ENCODE peak calls at places on chromosome 12, in seven cellular contexts. X is Karpas-422; Y is IMR-90; Q is HCT116; C is heart left ventricle; S is H1; W is effector memory CD4-positive, alpha-beta T cell. H is an unnamed sample. For H3K4me1, the result is how much of the 10 kb centered on the place peaks cover.

GRCh38 chr12:65962921-65963883 is 138.9 kb downstream of the HMGA2 start:
- DNase-seq in X (peak), Y (no peak), Q (peak), C (no peak), S (no peak), W (no peak), H (peak)

GRCh38 chr12:124508323-124509096 is 58.9 kb downstream of the NCOR2 start:
- DNase-seq in X (no peak), Y (peak), Q (no peak), C (no peak), S (no peak), W (no peak), H (no peak)

GRCh38 chr12:95942106-95942531 is 295 bp downstream of the CCDC38 start:
- DNase-seq in X (peak), Y (no peak), Q (no peak), C (no peak), S (no peak), W (no peak), H (no peak)

GRCh38 chr12:1429980-1430379 is 164.4 kb downstream of the FBXL14 start:
- DNase-seq in X (no peak), Y (peak), Q (no peak), C (no peak), S (no peak), W (no peak), H (no peak)

GRCh38 chr12:10406725-10407124 is 2.8 kb downstream of the KLRC4 start:
- DNase-seq in X (no peak), Y (no peak), Q (no peak), C (peak), S (no peak), W (no peak), H (no peak)

GRCh38 chr12:12714276-12715001 is 2.7 kb upstream of the CDKN1B start:
- DNase-seq in X (peak), Y (peak), Q (no peak), C (no peak), S (no peak), W (peak), H (peak)

GRCh38 chr12:8844665-8845064 is 22.2 kb downstream of the A2ML1 start:
- DNase-seq in X (no peak), Y (peak), Q (no peak), C (peak), S (no peak), W (no peak), H (no peak)

GRCh38 chr12:125143491-125143890 is 78.3 kb downstream of the AACS start:
- DNase-seq in X (no peak), Y (peak), Q (no peak), C (peak), S (no peak), W (no peak), H (no peak)

GRCh38 chr12:78964521-78964920 is 99.9 kb downstream of the SYT1 start:
- DNase-seq in X (no peak), Y (no peak), Q (no peak), C (no peak), S (no peak), W (no peak), H (no peak)

GRCh38 chr12:19884081-19884480 is 444.8 kb downstream of the AEBP2 start:
- DNase-seq in X (no peak), Y (no peak), Q (no peak), C (no peak), S (no peak), W (no peak), H (no peak)

GRCh38 chr12:66803972-66804371 is 125.1 kb upstream of the GRIP1 start:
- DNase-seq in X (no peak), Y (no peak), Q (no peak), C (no peak), S (no peak), W (no peak), H (no peak)

GRCh38 chr12:23930599-23930998 is 18.9 kb downstream of the SOX5 start:
- DNase-seq in X (no peak), Y (no peak), Q (no peak), C (no peak), S (no peak), W (no peak), H (no peak)

GRCh38 chr12:123141615-123142517 is 9.0 kb downstream of the PITPNM2 start:
- DNase-seq in X (no peak), Y (peak), Q (peak), C (peak), S (no peak), W (no peak), H (no peak)

GRCh38 chr12:119229837-119230236 is 51.1 kb downstream of the HSPB8 start:
- DNase-seq in X (peak), Y (peak), Q (peak), C (peak), S (peak), W (no peak), H (peak)

GRCh38 chr12:112823582-112824149 is 32.1 kb downstream of the RPH3A start:
- DNase-seq in X (no peak), Y (no peak), Q (no peak), C (no peak), S (no peak), W (no peak), H (no peak)

GRCh38 chr12:22709292-22709691 is 84.3 kb downstream of the ETNK1 start:
- DNase-seq in X (peak), Y (no peak), Q (peak), C (no peak), S (no peak), W (no peak), H (no peak)

GRCh38 chr12:62697893-62698292 is 231.3 kb downstream of the MON2 start:
- DNase-seq in X (no peak), Y (no peak), Q (no peak), C (no peak), S (no peak), W (no peak), H (no peak)

GRCh38 chr12:99079811-99080210 is 434.7 kb downstream of the APAF1 start:
- DNase-seq in X (no peak), Y (no peak), Q (no peak), C (no peak), S (no peak), W (no peak), H (no peak)

GRCh38 chr12:65734226-65734625 is 90.1 kb upstream of the HMGA2 start:
- DNase-seq in X (no peak), Y (no peak), Q (no peak), C (no peak), S (no peak), W (no peak), H (no peak)

GRCh38 chr12:9943244-9943643 is 11.1 kb upstream of the CLEC2A start:
- DNase-seq in X (no peak), Y (no peak), Q (no peak), C (no peak), S (no peak), W (no peak), H (no peak)

GRCh38 chr12:24838531-24838950 is 110.4 kb downstream of the BCAT1 start:
- DNase-seq in X (no peak), Y (peak), Q (no peak), C (peak), S (no peak), W (no peak), H (no peak)

GRCh38 chr12:132955094-132955932 is 793 bp downstream of the ZNF605 start:
- DNase-seq in X (peak), Y (peak), Q (no peak), C (peak), S (no peak), W (no peak), H (peak)

GRCh38 chr12:103560604-103561101 is 26.4 kb upstream of the STAB2 start:
- DNase-seq in X (no peak), Y (peak), Q (peak), C (no peak), S (no peak), W (no peak), H (no peak)

GRCh38 chr12:31317471-31318397 is 8.2 kb downstream of the SINHCAF start:
- DNase-seq in X (no peak), Y (no peak), Q (no peak), C (no peak), S (no peak), W (no peak), H (no peak)

GRCh38 chr12:59595557-59596231 is at the start of gene SLC16A7:
- DNase-seq in X (peak), Y (peak), Q (peak), C (peak), S (no peak), W (peak), H (peak)

GRCh38 chr12:54285150-54286041 is 4.9 kb downstream of the HNRNPA1 start:
- DNase-seq in X (no peak), Y (no peak), Q (no peak), C (no peak), S (no peak), W (no peak), H (no peak)

GRCh38 chr12:54286042-54286931 is 5.8 kb downstream of the HNRNPA1 start:
- DNase-seq in X (no peak), Y (no peak), Q (no peak), C (no peak), S (no peak), W (no peak), H (peak)

GRCh38 chr12:54280401-54281260 is at the start of gene HNRNPA1:
- DNase-seq in X (peak), Y (peak), Q (peak), C (peak), S (peak), W (peak), H (peak)

GRCh38 chr12:54279632-54280400 is at the start of gene CBX5:
- DNase-seq in X (peak), Y (peak), Q (peak), C (peak), S (peak), W (peak), H (peak)

DNA sequence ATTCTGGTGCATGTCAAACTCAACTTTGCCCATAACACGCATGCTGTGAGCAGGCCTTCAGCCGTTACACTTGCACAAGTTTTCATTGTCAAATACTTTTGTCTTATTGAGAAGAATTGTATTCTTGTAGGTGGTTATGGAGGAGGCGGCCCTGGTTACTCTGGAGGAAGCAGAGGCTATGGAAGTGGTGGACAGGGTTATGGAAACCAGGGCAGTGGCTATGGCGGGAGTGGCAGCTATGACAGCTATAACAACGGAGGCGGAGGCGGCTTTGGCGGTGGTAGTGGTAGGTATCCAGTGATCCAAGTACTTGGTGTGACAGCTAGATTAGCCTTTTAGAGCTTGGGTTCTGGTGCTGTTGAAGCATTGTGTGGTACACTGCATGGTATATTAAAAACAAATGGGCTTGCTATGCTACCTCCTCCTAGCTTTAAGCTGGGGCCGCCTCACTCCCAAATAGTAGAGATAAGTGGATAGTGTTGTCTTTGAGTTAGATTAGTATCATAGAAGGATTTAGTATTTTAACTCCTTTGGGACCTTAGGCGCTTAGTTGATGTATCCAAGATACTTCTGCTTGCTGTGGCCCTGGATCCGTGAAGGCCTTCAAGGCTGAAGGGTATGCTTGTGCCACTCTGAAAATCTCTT is 2.5 kb downstream of the HNRNPA1 start:
- DNase-seq in X (no peak), Y (no peak), Q (no peak), C (no peak), S (no peak), W (no peak), H (no peak)
- H3K4me1 ChIP-seq in X (under half), Y (under half), Q (under half), C (half or more), S (under half), W (under half), H (under half)

DNA sequence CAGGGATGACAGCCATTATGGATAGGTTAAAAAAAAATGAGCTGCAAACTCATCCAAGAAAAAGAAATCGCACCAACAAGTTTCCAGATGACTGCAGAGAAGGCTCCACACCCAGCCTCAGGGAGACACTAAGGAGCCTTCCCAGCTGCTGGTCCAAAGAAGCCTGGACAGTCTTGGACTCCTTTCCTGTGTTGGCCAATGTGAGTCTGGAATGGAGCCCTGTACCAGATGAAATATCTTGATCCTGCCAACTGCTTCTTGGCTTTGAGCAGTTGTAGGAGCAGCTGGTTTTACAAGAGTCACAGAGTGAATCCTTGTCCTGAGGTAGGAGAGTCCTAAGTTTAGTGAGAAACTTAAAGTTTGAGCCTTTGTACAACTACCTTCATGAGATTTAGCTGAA is 44.4 kb downstream of the SLC38A1 start:
- DNase-seq in X (no peak), Y (peak), Q (no peak), C (peak), S (no peak), W (no peak), H (no peak)
- H3K4me1 ChIP-seq in X (under half), Y (under half), Q (under half), C (half or more), S (under half), W (under half), H (under half)

DNA sequence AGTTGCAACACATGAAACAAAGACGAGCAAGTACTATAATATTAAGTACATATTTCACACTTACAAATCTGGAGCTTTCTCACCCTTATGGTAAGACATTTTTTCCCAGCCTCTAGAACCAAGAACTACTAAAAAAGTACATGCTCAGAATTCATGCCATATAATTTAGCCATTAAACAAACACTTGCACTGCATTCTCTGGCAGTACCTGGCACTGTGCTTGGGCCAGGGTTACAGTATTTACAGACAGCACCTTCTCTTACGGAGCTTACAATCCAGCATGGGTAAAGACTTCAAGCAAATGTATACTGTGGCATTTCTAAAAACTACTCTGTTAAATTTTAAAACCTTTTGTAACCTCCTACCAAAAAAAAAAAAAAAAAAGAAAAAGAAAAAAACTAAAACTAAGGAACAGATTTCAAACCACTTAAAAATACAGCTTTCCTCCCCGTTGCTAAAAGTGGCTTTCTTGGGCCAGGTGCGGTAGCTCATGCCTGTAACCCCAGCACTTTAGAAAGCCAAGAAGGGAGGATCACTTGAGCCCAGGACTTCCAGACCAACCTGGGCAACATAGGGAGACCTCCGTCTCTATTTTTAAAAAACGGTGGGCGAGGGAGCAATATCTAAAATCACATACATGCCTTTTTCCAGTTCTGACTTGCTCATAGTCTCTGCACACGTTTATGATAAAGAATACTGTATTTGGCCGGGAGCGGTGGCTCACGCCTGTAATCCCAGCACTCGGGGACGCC is 944 bp downstream of the GNPTAB start:
- DNase-seq in X (no peak), Y (no peak), Q (no peak), C (no peak), S (no peak), W (no peak), H (no peak)
- H3K4me1 ChIP-seq in X (under half), Y (under half), Q (under half), C (under half), S (under half), W (under half), H (half or more)

GRCh38 chr12:120836119-120836684 is 68.0 kb downstream of the SPPL3 start:
- DNase-seq in X (no peak), Y (no peak), Q (no peak), C (no peak), S (no peak), W (no peak), H (no peak)
- H3K4me1 ChIP-seq in X (half or more), Y (under half), Q (under half), C (half or more), S (under half), W (under half), H (under half)

GRCh38 chr12:120690978-120691377 is 4.0 kb downstream of the MLEC start:
- DNase-seq in X (no peak), Y (no peak), Q (no peak), C (no peak), S (no peak), W (no peak), H (no peak)

GRCh38 chr12:120688527-120689071 is 1.6 kb downstream of the MLEC start:
- DNase-seq in X (no peak), Y (no peak), Q (no peak), C (no peak), S (no peak), W (no peak), H (no peak)

GRCh38 chr12:120687570-120688289 is 781 bp downstream of the MLEC start:
- DNase-seq in X (peak), Y (no peak), Q (no peak), C (no peak), S (no peak), W (no peak), H (peak)

GRCh38 chr12:120690083-120690450 is 3.1 kb downstream of the MLEC start:
- DNase-seq in X (no peak), Y (no peak), Q (no peak), C (no peak), S (no peak), W (no peak), H (no peak)

DNA sequence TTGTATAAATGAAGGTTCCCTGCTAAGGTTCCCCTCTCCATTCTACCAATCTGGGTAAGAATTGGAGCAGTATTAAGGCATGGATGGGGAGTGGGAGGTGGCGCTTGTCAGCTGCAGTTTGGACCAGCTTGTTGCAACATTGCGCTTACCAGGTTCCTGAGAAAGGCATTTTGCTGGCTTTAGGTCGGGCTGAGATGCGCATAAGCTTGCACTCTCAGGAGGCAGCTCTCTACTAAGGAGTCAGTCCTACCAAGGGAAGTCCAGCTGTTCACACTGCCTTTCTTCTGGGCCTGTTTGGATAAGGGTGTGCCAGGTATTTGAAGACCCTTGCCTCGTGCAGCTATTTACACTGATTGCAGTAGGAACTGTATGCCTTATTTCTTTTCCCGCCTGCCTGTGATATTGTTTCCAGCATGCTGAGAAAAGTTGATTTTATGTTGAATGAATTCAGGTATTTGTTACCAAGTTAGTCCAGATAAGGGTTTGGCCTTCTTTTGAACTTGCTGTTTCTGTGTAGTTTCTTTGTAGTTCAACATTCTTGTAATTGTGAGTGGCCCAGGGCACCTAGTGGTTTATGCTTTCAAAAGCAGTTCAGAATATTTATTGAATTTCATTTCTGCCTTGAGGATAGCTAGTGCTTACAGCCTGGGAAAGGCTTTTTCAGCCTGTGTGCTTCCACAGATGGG is 2.6 kb downstream of the MLEC start:
- DNase-seq in X (no peak), Y (no peak), Q (no peak), C (no peak), S (no peak), W (no peak), H (no peak)
- H3K4me1 ChIP-seq in X (under half), Y (under half), Q (under half), C (half or more), S (under half), W (under half), H (under half)

GRCh38 chr12:68481181-68481941 is 129.3 kb upstream of the RAP1B start:
- DNase-seq in X (no peak), Y (peak), Q (no peak), C (no peak), S (no peak), W (no peak), H (no peak)

GRCh38 chr12:68482014-68482413 is 128.7 kb upstream of the RAP1B start:
- DNase-seq in X (no peak), Y (no peak), Q (no peak), C (no peak), S (no peak), W (no peak), H (no peak)

GRCh38 chr12:68480526-68480925 is 130.2 kb upstream of the RAP1B start:
- DNase-seq in X (no peak), Y (no peak), Q (no peak), C (no peak), S (no peak), W (no peak), H (no peak)

GRCh38 chr12:68483592-68484373 is 126.9 kb upstream of the RAP1B start:
- DNase-seq in X (no peak), Y (peak), Q (no peak), C (no peak), S (no peak), W (no peak), H (no peak)

GRCh38 chr12:68482660-68483059 is 128.0 kb upstream of the RAP1B start:
- DNase-seq in X (no peak), Y (no peak), Q (no peak), C (no peak), S (no peak), W (no peak), H (peak)
- H3K4me1 ChIP-seq in X (under half), Y (under half), Q (under half), C (under half), S (under half), W (under half), H (under half)

DNA sequence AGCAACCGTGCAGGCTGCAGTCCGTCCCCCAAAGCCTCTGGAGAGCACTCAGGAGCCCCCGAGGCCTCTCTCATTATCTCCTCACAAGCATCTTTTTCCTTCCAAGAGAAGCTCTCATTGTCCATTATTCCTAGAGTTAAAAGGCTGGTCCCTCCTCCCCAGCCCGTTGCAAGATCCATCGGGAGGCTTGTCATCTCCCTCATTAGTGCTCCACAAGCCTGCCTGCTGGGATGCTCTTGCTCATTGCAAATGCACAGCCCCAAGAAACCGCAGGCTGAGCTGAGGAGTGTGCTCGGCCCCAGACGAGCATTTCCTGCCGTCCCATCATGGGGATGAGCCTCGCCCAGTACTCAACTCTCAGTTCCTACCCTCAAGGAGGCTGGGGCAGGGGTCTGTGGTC is 23.3 kb downstream of the NUAK1 start:
- DNase-seq in X (no peak), Y (no peak), Q (no peak), C (no peak), S (no peak), W (no peak), H (no peak)
- H3K4me1 ChIP-seq in X (under half), Y (under half), Q (under half), C (half or more), S (under half), W (under half), H (under half)

H was measured in DND-41.